ENCODE peak calls at places on chromosomes 2 and 18, in seven cellular contexts. One of them, this sample, is unnamed.

GRCh38 chr18:13279181-13280065 is 60.9 kb downstream of the LDLRAD4 start:
- DNase-seq in mesendoderm: peak
- DNase-seq in IMR-90: no peak
- DNase-seq in mesenchymal stem cell: no peak
- DNase-seq in trophoblast cell: no peak
- DNase-seq in H9: no peak
- DNase-seq in H1: no peak
- DNase-seq in this sample: no peak

GRCh38 chr2:27016801-27017325 is 15.9 kb upstream of the TMEM214 start:
- DNase-seq in mesendoderm: peak
- DNase-seq in IMR-90: peak
- DNase-seq in mesenchymal stem cell: peak
- DNase-seq in trophoblast cell: peak
- DNase-seq in H9: peak
- DNase-seq in H1: peak
- DNase-seq in this sample: peak

GRCh38 chr2:240820014-240820606 is at the start of gene KIF1A:
- DNase-seq in mesendoderm: peak
- DNase-seq in IMR-90: no peak
- DNase-seq in mesenchymal stem cell: no peak
- DNase-seq in trophoblast cell: no peak
- DNase-seq in H9: peak
- DNase-seq in H1: peak
- DNase-seq in this sample: peak

GRCh38 chr2:132681766-132682165 is 11.8 kb upstream of the LYPD1 start:
- DNase-seq in mesendoderm: no peak
- DNase-seq in IMR-90: peak
- DNase-seq in mesenchymal stem cell: no peak
- DNase-seq in trophoblast cell: no peak
- DNase-seq in H9: no peak
- DNase-seq in H1: no peak
- DNase-seq in this sample: no peak

GRCh38 chr2:230601510-230601909 is 111.1 kb upstream of the CAB39 start:
- DNase-seq in mesendoderm: no peak
- DNase-seq in IMR-90: no peak
- DNase-seq in mesenchymal stem cell: no peak
- DNase-seq in trophoblast cell: no peak
- DNase-seq in H9: no peak
- DNase-seq in H1: no peak
- DNase-seq in this sample: no peak

GRCh38 chr2:240919161-240919781 is 13.1 kb downstream of the CROCC2 start:
- DNase-seq in mesendoderm: no peak
- DNase-seq in IMR-90: no peak
- DNase-seq in mesenchymal stem cell: no peak
- DNase-seq in trophoblast cell: no peak
- DNase-seq in H9: no peak
- DNase-seq in H1: peak
- DNase-seq in this sample: no peak

GRCh38 chr2:141701610-141702009 is 429.2 kb downstream of the LRP1B start:
- DNase-seq in mesendoderm: no peak
- DNase-seq in IMR-90: no peak
- DNase-seq in mesenchymal stem cell: no peak
- DNase-seq in trophoblast cell: no peak
- DNase-seq in H9: no peak
- DNase-seq in H1: no peak
- DNase-seq in this sample: no peak

GRCh38 chr2:226721541-226721940 is 78.1 kb downstream of the IRS1 start:
- DNase-seq in mesendoderm: peak
- DNase-seq in IMR-90: peak
- DNase-seq in mesenchymal stem cell: no peak
- DNase-seq in trophoblast cell: no peak
- DNase-seq in H9: no peak
- DNase-seq in H1: no peak
- DNase-seq in this sample: no peak

GRCh38 chr2:215773728-215774127 is 239.6 kb downstream of the MREG start:
- DNase-seq in mesendoderm: no peak
- DNase-seq in IMR-90: peak
- DNase-seq in mesenchymal stem cell: peak
- DNase-seq in trophoblast cell: no peak
- DNase-seq in H9: no peak
- DNase-seq in H1: no peak
- DNase-seq in this sample: no peak

GRCh38 chr2:173589604-173590277 is 235.1 kb downstream of the CDCA7 start:
- DNase-seq in mesendoderm: no peak
- DNase-seq in IMR-90: peak
- DNase-seq in mesenchymal stem cell: no peak
- DNase-seq in trophoblast cell: peak
- DNase-seq in H9: no peak
- DNase-seq in H1: no peak
- DNase-seq in this sample: no peak

GRCh38 chr2:197158591-197159550 is 151.7 kb downstream of the ANKRD44 start:
- DNase-seq in mesendoderm: no peak
- DNase-seq in IMR-90: peak
- DNase-seq in mesenchymal stem cell: peak
- DNase-seq in trophoblast cell: no peak
- DNase-seq in H9: no peak
- DNase-seq in H1: no peak
- DNase-seq in this sample: no peak

GRCh38 chr2:16729901-16730300 is 64.3 kb upstream of the CYRIA start:
- DNase-seq in mesendoderm: no peak
- DNase-seq in IMR-90: no peak
- DNase-seq in mesenchymal stem cell: peak
- DNase-seq in trophoblast cell: no peak
- DNase-seq in H9: no peak
- DNase-seq in H1: no peak
- DNase-seq in this sample: no peak

GRCh38 chr18:12911025-12911927 is 27.2 kb upstream of the PTPN2 start:
- DNase-seq in mesendoderm: peak
- DNase-seq in IMR-90: no peak
- DNase-seq in mesenchymal stem cell: no peak
- DNase-seq in trophoblast cell: no peak
- DNase-seq in H9: peak
- DNase-seq in H1: peak
- DNase-seq in this sample: no peak

GRCh38 chr2:63738019-63738418 is 103.7 kb upstream of the UGP2 start:
- DNase-seq in mesendoderm: no peak
- DNase-seq in IMR-90: peak
- DNase-seq in mesenchymal stem cell: no peak
- DNase-seq in trophoblast cell: no peak
- DNase-seq in H9: no peak
- DNase-seq in H1: no peak
- DNase-seq in this sample: no peak

GRCh38 chr2:232890896-232891601 is 21.0 kb downstream of the SNORC start:
- DNase-seq in mesendoderm: peak
- DNase-seq in IMR-90: peak
- DNase-seq in mesenchymal stem cell: no peak
- DNase-seq in trophoblast cell: peak
- DNase-seq in H9: peak
- DNase-seq in H1: peak
- DNase-seq in this sample: no peak

GRCh38 chr2:128362889-128363228 is 44.2 kb upstream of the HS6ST1 start:
- DNase-seq in mesendoderm: peak
- DNase-seq in IMR-90: peak
- DNase-seq in mesenchymal stem cell: peak
- DNase-seq in trophoblast cell: peak
- DNase-seq in H9: peak
- DNase-seq in H1: peak
- DNase-seq in this sample: peak

GRCh38 chr18:76426738-76427305 is 68.2 kb downstream of the ZNF516 start:
- DNase-seq in mesendoderm: peak
- DNase-seq in IMR-90: no peak
- DNase-seq in mesenchymal stem cell: peak
- DNase-seq in trophoblast cell: peak
- DNase-seq in H9: peak
- DNase-seq in H1: peak
- DNase-seq in this sample: peak

GRCh38 chr2:196592912-196593881 is 46.3 kb upstream of the CCDC150 start:
- DNase-seq in mesendoderm: peak
- DNase-seq in IMR-90: peak
- DNase-seq in mesenchymal stem cell: peak
- DNase-seq in trophoblast cell: peak
- DNase-seq in H9: peak
- DNase-seq in H1: peak
- DNase-seq in this sample: peak

GRCh38 chr18:26298107-26298506 is 71.9 kb downstream of the TAF4B start:
- DNase-seq in mesendoderm: no peak
- DNase-seq in IMR-90: no peak
- DNase-seq in mesenchymal stem cell: no peak
- DNase-seq in trophoblast cell: no peak
- DNase-seq in H9: no peak
- DNase-seq in H1: no peak
- DNase-seq in this sample: no peak

GRCh38 chr2:240642806-240643092 is 17.5 kb downstream of the GPR35 start:
- DNase-seq in mesendoderm: no peak
- DNase-seq in IMR-90: no peak
- DNase-seq in mesenchymal stem cell: no peak
- DNase-seq in trophoblast cell: no peak
- DNase-seq in H9: no peak
- DNase-seq in H1: no peak
- DNase-seq in this sample: no peak

GRCh38 chr18:22667616-22668422 is 250.1 kb upstream of the CTAGE1 start:
- DNase-seq in mesendoderm: no peak
- DNase-seq in IMR-90: peak
- DNase-seq in mesenchymal stem cell: peak
- DNase-seq in trophoblast cell: peak
- DNase-seq in H9: no peak
- DNase-seq in H1: no peak
- DNase-seq in this sample: no peak

GRCh38 chr18:65206551-65207260 is 544.1 kb upstream of the CDH7 start:
- DNase-seq in mesendoderm: peak
- DNase-seq in IMR-90: no peak
- DNase-seq in mesenchymal stem cell: no peak
- DNase-seq in trophoblast cell: no peak
- DNase-seq in H9: peak
- DNase-seq in H1: peak
- DNase-seq in this sample: no peak

GRCh38 chr18:65202091-65202490 is 548.7 kb upstream of the CDH7 start:
- DNase-seq in mesendoderm: no peak
- DNase-seq in IMR-90: no peak
- DNase-seq in mesenchymal stem cell: no peak
- DNase-seq in trophoblast cell: no peak
- DNase-seq in H9: no peak
- DNase-seq in H1: no peak
- DNase-seq in this sample: no peak
- H2BK120ac ChIP-seq in mesendoderm: no peak
- H2BK120ac ChIP-seq in IMR-90: no peak
- H2BK120ac ChIP-seq in mesenchymal stem cell: no peak
- H2BK120ac ChIP-seq in trophoblast cell: no peak
- H2BK120ac ChIP-seq in H9: no peak
- H2BK120ac ChIP-seq in H1: no peak
- H2BK120ac ChIP-seq in this sample: no peak

GRCh38 chr2:110834134-110834827 is 101.9 kb downstream of the ACOXL start:
- DNase-seq in mesendoderm: no peak
- DNase-seq in IMR-90: no peak
- DNase-seq in mesenchymal stem cell: no peak
- DNase-seq in trophoblast cell: no peak
- DNase-seq in H9: no peak
- DNase-seq in H1: no peak
- DNase-seq in this sample: no peak

GRCh38 chr2:110828330-110828729 is 96.0 kb downstream of the ACOXL start:
- DNase-seq in mesendoderm: no peak
- DNase-seq in IMR-90: no peak
- DNase-seq in mesenchymal stem cell: peak
- DNase-seq in trophoblast cell: no peak
- DNase-seq in H9: no peak
- DNase-seq in H1: no peak
- DNase-seq in this sample: no peak

GRCh38 chr2:110827518-110827917 is 95.1 kb downstream of the ACOXL start:
- DNase-seq in mesendoderm: no peak
- DNase-seq in IMR-90: no peak
- DNase-seq in mesenchymal stem cell: no peak
- DNase-seq in trophoblast cell: no peak
- DNase-seq in H9: no peak
- DNase-seq in H1: no peak
- DNase-seq in this sample: no peak

GRCh38 chr2:110832740-110833139 is 100.4 kb downstream of the ACOXL start:
- DNase-seq in mesendoderm: no peak
- DNase-seq in IMR-90: no peak
- DNase-seq in mesenchymal stem cell: no peak
- DNase-seq in trophoblast cell: peak
- DNase-seq in H9: no peak
- DNase-seq in H1: no peak
- DNase-seq in this sample: no peak

GRCh38 chr2:110829413-110830146 is 97.2 kb downstream of the ACOXL start:
- DNase-seq in mesendoderm: no peak
- DNase-seq in IMR-90: no peak
- DNase-seq in mesenchymal stem cell: no peak
- DNase-seq in trophoblast cell: no peak
- DNase-seq in H9: no peak
- DNase-seq in H1: no peak
- DNase-seq in this sample: no peak
- H2BK120ac ChIP-seq in mesendoderm: no peak
- H2BK120ac ChIP-seq in IMR-90: no peak
- H2BK120ac ChIP-seq in mesenchymal stem cell: no peak
- H2BK120ac ChIP-seq in trophoblast cell: no peak
- H2BK120ac ChIP-seq in H9: no peak
- H2BK120ac ChIP-seq in H1: no peak
- H2BK120ac ChIP-seq in this sample: no peak

DNA sequence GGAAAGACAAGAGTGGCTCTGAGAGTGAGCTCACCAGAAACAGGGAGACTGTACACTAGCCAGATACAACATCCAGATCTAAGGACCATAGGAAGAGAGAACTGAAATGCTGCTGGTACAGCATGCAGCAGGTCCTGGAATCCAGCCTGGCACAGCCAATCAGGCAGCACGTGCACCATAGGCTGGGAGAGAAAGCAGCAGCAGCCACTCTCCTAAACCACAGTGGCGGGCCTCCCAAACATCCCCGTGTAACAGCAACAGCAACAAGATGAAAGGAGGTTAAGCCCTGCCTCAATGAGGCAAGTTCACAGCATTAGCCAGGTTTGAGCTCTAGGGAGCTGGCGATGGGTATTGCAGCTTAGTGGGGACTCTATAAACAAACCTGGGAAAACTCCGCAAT is 192.1 kb downstream of the EPHA4 start:
- DNase-seq in mesendoderm: peak
- DNase-seq in IMR-90: no peak
- DNase-seq in mesenchymal stem cell: no peak
- DNase-seq in trophoblast cell: no peak
- DNase-seq in H9: peak
- DNase-seq in H1: no peak
- DNase-seq in this sample: no peak
- H2BK120ac ChIP-seq in mesendoderm: no peak
- H2BK120ac ChIP-seq in IMR-90: no peak
- H2BK120ac ChIP-seq in mesenchymal stem cell: no peak
- H2BK120ac ChIP-seq in trophoblast cell: no peak
- H2BK120ac ChIP-seq in H9: no peak
- H2BK120ac ChIP-seq in H1: peak
- H2BK120ac ChIP-seq in this sample: no peak

DNA sequence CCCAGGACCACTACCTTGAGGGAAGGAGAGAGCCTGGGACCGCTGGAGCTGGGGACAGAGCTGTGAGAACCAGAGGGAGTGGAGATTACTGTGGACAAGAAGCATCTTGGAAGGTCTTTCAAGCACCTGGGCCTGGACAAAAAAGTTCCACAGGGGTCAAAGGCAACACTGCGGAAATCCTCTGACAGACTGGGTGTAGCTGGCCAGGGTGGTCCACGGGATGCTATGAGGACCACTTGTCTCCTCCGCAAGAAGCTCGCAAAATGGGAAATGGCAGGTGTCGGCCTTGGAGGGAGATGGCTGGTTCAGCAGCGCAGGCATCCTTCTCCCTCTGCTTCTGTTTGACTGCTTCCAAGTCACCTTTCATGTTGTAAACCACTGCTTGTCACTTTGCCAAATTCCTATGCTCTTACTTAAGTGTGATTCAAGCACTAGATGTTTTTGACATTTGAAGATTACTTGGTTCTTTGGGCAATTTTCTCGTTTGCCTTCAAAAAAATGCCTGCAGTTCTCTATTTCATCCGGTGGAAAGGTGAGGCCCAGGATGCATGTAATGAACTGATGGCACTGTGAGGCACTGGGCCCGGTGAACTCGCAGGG is 27.7 kb downstream of the KLHL29 start:
- DNase-seq in mesendoderm: no peak
- DNase-seq in IMR-90: peak
- DNase-seq in mesenchymal stem cell: peak
- DNase-seq in trophoblast cell: peak
- DNase-seq in H9: no peak
- DNase-seq in H1: no peak
- DNase-seq in this sample: no peak
- H2BK120ac ChIP-seq in mesendoderm: no peak
- H2BK120ac ChIP-seq in IMR-90: peak
- H2BK120ac ChIP-seq in mesenchymal stem cell: no peak
- H2BK120ac ChIP-seq in trophoblast cell: no peak
- H2BK120ac ChIP-seq in H9: no peak
- H2BK120ac ChIP-seq in H1: no peak
- H2BK120ac ChIP-seq in this sample: no peak